ENCODE peak calls at places on chromosomes 5 and 9, in four cellular contexts. One of them, this sample, is unnamed.

GRCh38 chr9:89380437-89381307 is 62.4 kb downstream of the SECISBP2 start:
- DNase-seq in PC-9: no peak
- DNase-seq in iris pigment epithelial cell: no peak
- DNase-seq in breast epithelium: no peak
- DNase-seq in this sample: peak

GRCh38 chr5:37565067-37565670 is 186.1 kb downstream of the WDR70 start:
- DNase-seq in PC-9: no peak
- DNase-seq in iris pigment epithelial cell: peak
- DNase-seq in breast epithelium: no peak
- DNase-seq in this sample: no peak

GRCh38 chr5:180396931-180397330 is 43.8 kb upstream of the GFPT2 start:
- DNase-seq in PC-9: no peak
- DNase-seq in iris pigment epithelial cell: no peak
- DNase-seq in breast epithelium: no peak
- DNase-seq in this sample: no peak

GRCh38 chr9:69484023-69484422 is 159.0 kb downstream of the ENTREP1 start:
- DNase-seq in PC-9: no peak
- DNase-seq in iris pigment epithelial cell: no peak
- DNase-seq in breast epithelium: no peak
- DNase-seq in this sample: no peak

GRCh38 chr5:29568028-29568427 is 1625.5 kb upstream of the CDH6 start:
- DNase-seq in PC-9: no peak
- DNase-seq in iris pigment epithelial cell: no peak
- DNase-seq in breast epithelium: no peak
- DNase-seq in this sample: no peak

GRCh38 chr9:1051286-1052118 is 1.3 kb downstream of the DMRT2 start:
- DNase-seq in PC-9: no peak
- DNase-seq in iris pigment epithelial cell: no peak
- DNase-seq in breast epithelium: no peak
- DNase-seq in this sample: peak

GRCh38 chr5:128349044-128349629 is 188.9 kb downstream of the FBN2 start:
- DNase-seq in PC-9: peak
- DNase-seq in iris pigment epithelial cell: peak
- DNase-seq in breast epithelium: peak
- DNase-seq in this sample: peak

GRCh38 chr5:175579742-175580432 is 78.0 kb upstream of the HRH2 start:
- DNase-seq in PC-9: no peak
- DNase-seq in iris pigment epithelial cell: no peak
- DNase-seq in breast epithelium: no peak
- DNase-seq in this sample: no peak

GRCh38 chr5:44983006-44983405 is 174.3 kb downstream of the MRPS30 start:
- DNase-seq in PC-9: no peak
- DNase-seq in iris pigment epithelial cell: peak
- DNase-seq in breast epithelium: no peak
- DNase-seq in this sample: no peak

GRCh38 chr5:76455531-76456132 is 52.5 kb downstream of the IQGAP2 start:
- DNase-seq in PC-9: no peak
- DNase-seq in iris pigment epithelial cell: no peak
- DNase-seq in breast epithelium: no peak
- DNase-seq in this sample: no peak

GRCh38 chr5:90558344-90559192 is at the start of gene ADGRV1:
- DNase-seq in PC-9: peak
- DNase-seq in iris pigment epithelial cell: peak
- DNase-seq in breast epithelium: peak
- DNase-seq in this sample: peak

GRCh38 chr9:33125871-33126822 is 41.0 kb downstream of the B4GALT1 start:
- DNase-seq in PC-9: no peak
- DNase-seq in iris pigment epithelial cell: peak
- DNase-seq in breast epithelium: no peak
- DNase-seq in this sample: peak

This sample was measured in kidney tubule cell.